ENCODE peak calls at places on chromosomes 5 and 9, in ten cellular contexts. U, H, X, W, V, P, Q, G, A and C are unnamed samples.

GRCh38 chr5:5273976-5274375 is 133.8 kb downstream of the ADAMTS16 start:
- DNase-seq in U (no peak), H (no peak), X (no peak), W (no peak), V (no peak), P (no peak), Q (no peak), G (no peak), A (no peak), C (no peak)

GRCh38 chr5:149133795-149134777 is 7.2 kb upstream of the ABLIM3 start:
- DNase-seq in U (peak; percentile 100), H (no peak), X (peak; percentile 95), W (peak; percentile 92), V (no peak), P (no peak), Q (no peak), G (no peak), A (peak; percentile 92), C (peak; percentile 89)

GRCh38 chr5:25754895-25755294 is 1110.1 kb upstream of the CDH10 start:
- DNase-seq in U (peak; percentile 36), H (peak; percentile 1), X (no peak), W (no peak), V (no peak), P (no peak), Q (no peak), G (peak; percentile 23), A (no peak), C (peak; percentile 9)

GRCh38 chr9:92406506-92406905 is 2.1 kb upstream of the OGN start:
- DNase-seq in U (no peak), H (no peak), X (no peak), W (peak; percentile 50), V (no peak), P (peak; percentile 25), Q (no peak), G (no peak), A (no peak), C (no peak)

GRCh38 chr9:13001989-13002580 is 227.3 kb downstream of the LURAP1L start:
- DNase-seq in U (no peak), H (no peak), X (no peak), W (no peak), V (no peak), P (no peak), Q (no peak), G (no peak), A (no peak), C (no peak)

GRCh38 chr5:171596391-171596878 is 177.0 kb downstream of the FGF18 start:
- DNase-seq in U (peak; percentile 61), H (no peak), X (peak; percentile 48), W (peak; percentile 95), V (peak; percentile 63), P (peak; percentile 72), Q (no peak), G (no peak), A (peak; percentile 94), C (no peak)

GRCh38 chr5:77663081-77663863 is 24.8 kb upstream of the OTP start:
- DNase-seq in U (no peak), H (no peak), X (peak; percentile 80), W (no peak), V (no peak), P (no peak), Q (no peak), G (no peak), A (no peak), C (no peak)

GRCh38 chr9:127700594-127701255 is 6.1 kb upstream of the CFAP157 start:
- DNase-seq in U (no peak), H (no peak), X (no peak), W (no peak), V (no peak), P (no peak), Q (no peak), G (no peak), A (no peak), C (no peak)

GRCh38 chr5:149310947-149311675 is 34.2 kb upstream of the GRPEL2 start:
- DNase-seq in U (peak; percentile 33), H (no peak), X (peak; percentile 59), W (peak; percentile 67), V (no peak), P (peak; percentile 65), Q (no peak), G (no peak), A (peak; percentile 83), C (no peak)

GRCh38 chr5:171336486-171337206 is 27.6 kb downstream of the TLX3 start:
- DNase-seq in U (peak; percentile 74), H (no peak), X (peak; percentile 84), W (peak; percentile 61), V (peak; percentile 58), P (peak; percentile 40), Q (no peak), G (no peak), A (peak; percentile 64), C (peak; percentile 54)

GRCh38 chr9:90055226-90055625 is 450.4 kb downstream of the GADD45G start:
- DNase-seq in U (no peak), H (no peak), X (no peak), W (no peak), V (no peak), P (no peak), Q (no peak), G (no peak), A (no peak), C (no peak)

GRCh38 chr5:157252741-157253465 is 13.0 kb upstream of the CYFIP2 start:
- DNase-seq in U (no peak), H (no peak), X (peak; percentile 45), W (peak; percentile 18), V (no peak), P (no peak), Q (peak; percentile 33), G (no peak), A (peak; percentile 23), C (no peak)

GRCh38 chr5:157258450-157258849 is 7.5 kb upstream of the CYFIP2 start:
- DNase-seq in U (no peak), H (no peak), X (no peak), W (no peak), V (no peak), P (no peak), Q (no peak), G (no peak), A (no peak), C (no peak)

GRCh38 chr5:157248771-157249475 is 17.0 kb upstream of the CYFIP2 start:
- DNase-seq in U (no peak), H (no peak), X (no peak), W (no peak), V (no peak), P (no peak), Q (no peak), G (no peak), A (no peak), C (no peak)

DNA sequence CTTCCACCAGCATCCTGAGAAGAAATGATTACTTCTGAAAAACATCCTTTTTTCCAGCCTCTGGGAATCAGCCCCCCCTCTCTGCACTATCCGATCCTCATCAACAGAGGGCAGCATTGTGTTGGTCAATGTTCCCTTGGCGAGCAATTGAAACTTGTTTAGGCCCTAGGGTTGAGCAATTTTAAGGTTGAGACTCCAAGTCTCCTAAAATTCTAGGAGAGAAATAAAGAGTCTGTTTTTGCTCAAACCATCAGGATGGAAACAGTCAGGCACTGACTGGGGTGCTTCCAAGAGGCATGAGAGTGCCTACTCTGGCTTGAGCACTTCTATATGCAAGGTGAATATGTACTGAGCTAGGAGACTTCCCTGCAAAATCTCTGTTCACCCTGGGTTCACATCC is 12.4 kb upstream of the CYFIP2 start:
- DNase-seq in U (peak; percentile 93), H (peak; percentile 35), X (peak; percentile 80), W (peak; percentile 22), V (peak; percentile 83), P (peak; percentile 67), Q (peak; percentile 86), G (peak; percentile 45), A (peak; percentile 47), C (peak; percentile 29)
- H2AFZ ChIP-seq in U (no peak overlapping the region), H (no peak overlapping the region), X (peak overlapping the region; percentile 16), W (no peak overlapping the region), V (peak overlapping the region; percentile 92), P (no peak overlapping the region), Q (no peak overlapping the region), G (peak overlapping the region; percentile 39), A (no peak overlapping the region), C (no peak overlapping the region)

GRCh38 chr5:110105692-110106091 is 416.0 kb downstream of the MAN2A1 start:
- DNase-seq in U (peak; percentile 13), H (peak; percentile 79), X (peak; percentile 65), W (peak; percentile 41), V (no peak), P (peak; percentile 20), Q (no peak), G (no peak), A (no peak), C (peak; percentile 25)

GRCh38 chr5:110109685-110110084 is 420.0 kb downstream of the MAN2A1 start:
- DNase-seq in U (no peak), H (peak; percentile 36), X (no peak), W (no peak), V (no peak), P (no peak), Q (no peak), G (no peak), A (no peak), C (no peak)

GRCh38 chr5:110104728-110105127 is 415.0 kb downstream of the MAN2A1 start:
- DNase-seq in U (no peak), H (no peak), X (no peak), W (peak; percentile 7), V (no peak), P (no peak), Q (no peak), G (no peak), A (no peak), C (no peak)

GRCh38 chr5:110106750-110107149 is 417.0 kb downstream of the MAN2A1 start:
- DNase-seq in U (no peak), H (peak; percentile 82), X (no peak), W (no peak), V (no peak), P (no peak), Q (no peak), G (no peak), A (no peak), C (no peak)

DNA sequence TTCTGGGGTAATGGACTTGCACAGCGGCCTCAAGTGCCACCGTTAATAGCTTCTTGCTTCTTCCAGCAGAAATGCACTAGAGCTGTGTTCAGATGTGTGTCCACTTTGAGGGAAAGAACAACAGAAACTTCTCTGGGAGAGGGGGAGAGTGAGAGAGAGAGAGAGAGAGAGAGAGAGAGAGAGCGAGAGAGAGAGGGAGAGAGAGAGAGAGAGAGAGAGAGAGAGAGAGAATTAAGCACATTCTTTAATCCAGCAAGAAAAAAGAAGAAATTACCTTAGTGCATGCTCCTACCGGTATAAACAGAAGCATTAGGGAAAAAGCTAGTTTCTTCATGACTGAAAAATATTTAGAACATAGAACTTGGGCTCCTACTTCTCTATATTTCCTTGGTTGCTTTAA is 418.8 kb downstream of the MAN2A1 start:
- DNase-seq in U (no peak), H (no peak), X (no peak), W (no peak), V (no peak), P (no peak), Q (no peak), G (no peak), A (no peak), C (no peak)
- H2AFZ ChIP-seq in U (no peak overlapping the region), H (no peak overlapping the region), X (no peak overlapping the region), W (no peak overlapping the region), V (no peak overlapping the region), P (no peak overlapping the region), Q (no peak overlapping the region), G (no peak overlapping the region), A (no peak overlapping the region), C (no peak overlapping the region)

GRCh38 chr9:71646131-71646530 is 122.2 kb downstream of the CEMIP2 start:
- DNase-seq in U (no peak), H (no peak), X (no peak), W (no peak), V (no peak), P (no peak), Q (no peak), G (no peak), A (no peak), C (no peak)
- H2AFZ ChIP-seq in U (no peak overlapping the region), H (no peak overlapping the region), X (no peak overlapping the region), W (no peak overlapping the region), V (no peak overlapping the region), P (no peak overlapping the region), Q (no peak overlapping the region), G (no peak overlapping the region), A (no peak overlapping the region), C (no peak overlapping the region)

GRCh38 chr5:75666801-75667200 is 50.4 kb downstream of the POC5 start:
- DNase-seq in U (no peak), H (no peak), X (no peak), W (peak; percentile 4), V (no peak), P (no peak), Q (no peak), G (no peak), A (no peak), C (no peak)
- H2AFZ ChIP-seq in U (no peak overlapping the region), H (no peak overlapping the region), X (no peak overlapping the region), W (no peak overlapping the region), V (no peak overlapping the region), P (no peak overlapping the region), Q (no peak overlapping the region), G (peak overlapping the region; percentile 4), A (no peak overlapping the region), C (no peak overlapping the region)